ENCODE peak calls at places on chromosomes 5 and 9, in seven cellular contexts. One of them, this sample, is unnamed.
A peak's percentile ranks its signal among the peaks of the same experiment; 100 is the strongest.

GRCh38 chr5:16889203-16889971 is 46.7 kb downstream of the MYO10 start:
- DNase-seq in EL: peak; percentile 71
- DNase-seq in sciatic nerve: no peak
- DNase-seq in stimulated activated effector memory CD8-positive, alpha-beta T cell treated with anti-CD3 and anti-CD28 coated beads, Interleukin-12 subunit alpha, Interleukin-12 subunit beta, amount 100 ng/mL, for 72 hours: no peak
- DNase-seq in activated CD8-positive, alpha-beta memory T cell treated with anti-CD3 and anti-CD28 coated beads, Interleukin-2, amount 50 U/mL, for 48 hours: no peak
- DNase-seq in H54: no peak
- DNase-seq in H7: no peak
- DNase-seq in this sample: peak; percentile 86

GRCh38 chr5:172487671-172488070 is 33.3 kb upstream of the SH3PXD2B start:
- DNase-seq in EL: no peak
- DNase-seq in sciatic nerve: peak; percentile 32
- DNase-seq in stimulated activated effector memory CD8-positive, alpha-beta T cell treated with anti-CD3 and anti-CD28 coated beads, Interleukin-12 subunit alpha, Interleukin-12 subunit beta, amount 100 ng/mL, for 72 hours: no peak
- DNase-seq in activated CD8-positive, alpha-beta memory T cell treated with anti-CD3 and anti-CD28 coated beads, Interleukin-2, amount 50 U/mL, for 48 hours: no peak
- DNase-seq in H54: no peak
- DNase-seq in H7: no peak
- DNase-seq in this sample: peak; percentile 13

GRCh38 chr5:150904479-150905311 is at the start of gene ZNF300:
- DNase-seq in EL: peak; percentile 93
- DNase-seq in sciatic nerve: peak; percentile 87
- DNase-seq in stimulated activated effector memory CD8-positive, alpha-beta T cell treated with anti-CD3 and anti-CD28 coated beads, Interleukin-12 subunit alpha, Interleukin-12 subunit beta, amount 100 ng/mL, for 72 hours: no peak
- DNase-seq in activated CD8-positive, alpha-beta memory T cell treated with anti-CD3 and anti-CD28 coated beads, Interleukin-2, amount 50 U/mL, for 48 hours: peak; percentile 57
- DNase-seq in H54: peak; percentile 64
- DNase-seq in H7: peak; percentile 77
- DNase-seq in this sample: peak; percentile 95

GRCh38 chr5:157025093-157025698 is 33.7 kb downstream of the HAVCR1 start:
- DNase-seq in EL: no peak
- DNase-seq in sciatic nerve: no peak
- DNase-seq in stimulated activated effector memory CD8-positive, alpha-beta T cell treated with anti-CD3 and anti-CD28 coated beads, Interleukin-12 subunit alpha, Interleukin-12 subunit beta, amount 100 ng/mL, for 72 hours: peak; percentile 69
- DNase-seq in activated CD8-positive, alpha-beta memory T cell treated with anti-CD3 and anti-CD28 coated beads, Interleukin-2, amount 50 U/mL, for 48 hours: peak; percentile 83
- DNase-seq in H54: no peak
- DNase-seq in H7: no peak
- DNase-seq in this sample: no peak

GRCh38 chr9:111805841-111806241 is 11.1 kb upstream of the SHOC1 start:
- DNase-seq in EL: peak; percentile 75
- DNase-seq in sciatic nerve: no peak
- DNase-seq in stimulated activated effector memory CD8-positive, alpha-beta T cell treated with anti-CD3 and anti-CD28 coated beads, Interleukin-12 subunit alpha, Interleukin-12 subunit beta, amount 100 ng/mL, for 72 hours: no peak
- DNase-seq in activated CD8-positive, alpha-beta memory T cell treated with anti-CD3 and anti-CD28 coated beads, Interleukin-2, amount 50 U/mL, for 48 hours: no peak
- DNase-seq in H54: peak; percentile 19
- DNase-seq in H7: no peak
- DNase-seq in this sample: peak; percentile 77

GRCh38 chr9:95193067-95193466 is 124.4 kb downstream of the FANCC start:
- DNase-seq in EL: no peak
- DNase-seq in sciatic nerve: no peak
- DNase-seq in stimulated activated effector memory CD8-positive, alpha-beta T cell treated with anti-CD3 and anti-CD28 coated beads, Interleukin-12 subunit alpha, Interleukin-12 subunit beta, amount 100 ng/mL, for 72 hours: no peak
- DNase-seq in activated CD8-positive, alpha-beta memory T cell treated with anti-CD3 and anti-CD28 coated beads, Interleukin-2, amount 50 U/mL, for 48 hours: no peak
- DNase-seq in H54: no peak
- DNase-seq in H7: peak; percentile 70
- DNase-seq in this sample: no peak

GRCh38 chr5:151670953-151671636 is 15.6 kb downstream of the SPARC start:
- DNase-seq in EL: peak; percentile 60
- DNase-seq in sciatic nerve: no peak
- DNase-seq in stimulated activated effector memory CD8-positive, alpha-beta T cell treated with anti-CD3 and anti-CD28 coated beads, Interleukin-12 subunit alpha, Interleukin-12 subunit beta, amount 100 ng/mL, for 72 hours: no peak
- DNase-seq in activated CD8-positive, alpha-beta memory T cell treated with anti-CD3 and anti-CD28 coated beads, Interleukin-2, amount 50 U/mL, for 48 hours: no peak
- DNase-seq in H54: peak; percentile 51
- DNase-seq in H7: no peak
- DNase-seq in this sample: peak; percentile 71

GRCh38 chr5:158484968-158485367 is 614.7 kb downstream of the EBF1 start:
- DNase-seq in EL: no peak
- DNase-seq in sciatic nerve: no peak
- DNase-seq in stimulated activated effector memory CD8-positive, alpha-beta T cell treated with anti-CD3 and anti-CD28 coated beads, Interleukin-12 subunit alpha, Interleukin-12 subunit beta, amount 100 ng/mL, for 72 hours: no peak
- DNase-seq in activated CD8-positive, alpha-beta memory T cell treated with anti-CD3 and anti-CD28 coated beads, Interleukin-2, amount 50 U/mL, for 48 hours: no peak
- DNase-seq in H54: no peak
- DNase-seq in H7: no peak
- DNase-seq in this sample: no peak

GRCh38 chr9:93682155-93682968 is 106.0 kb downstream of the PHF2 start:
- DNase-seq in EL: peak; percentile 56
- DNase-seq in sciatic nerve: peak; percentile 76
- DNase-seq in stimulated activated effector memory CD8-positive, alpha-beta T cell treated with anti-CD3 and anti-CD28 coated beads, Interleukin-12 subunit alpha, Interleukin-12 subunit beta, amount 100 ng/mL, for 72 hours: peak; percentile 54
- DNase-seq in activated CD8-positive, alpha-beta memory T cell treated with anti-CD3 and anti-CD28 coated beads, Interleukin-2, amount 50 U/mL, for 48 hours: peak; percentile 87
- DNase-seq in H54: peak; percentile 66
- DNase-seq in H7: peak; percentile 94
- DNase-seq in this sample: peak; percentile 50

GRCh38 chr9:112112941-112113399 is 62.1 kb downstream of the SUSD1 start:
- DNase-seq in EL: no peak
- DNase-seq in sciatic nerve: no peak
- DNase-seq in stimulated activated effector memory CD8-positive, alpha-beta T cell treated with anti-CD3 and anti-CD28 coated beads, Interleukin-12 subunit alpha, Interleukin-12 subunit beta, amount 100 ng/mL, for 72 hours: no peak
- DNase-seq in activated CD8-positive, alpha-beta memory T cell treated with anti-CD3 and anti-CD28 coated beads, Interleukin-2, amount 50 U/mL, for 48 hours: no peak
- DNase-seq in H54: peak; percentile 33
- DNase-seq in H7: peak; percentile 46
- DNase-seq in this sample: no peak

GRCh38 chr5:138953370-138954256 is 78.5 kb upstream of the LRRTM2 start:
- DNase-seq in EL: peak; percentile 14
- DNase-seq in sciatic nerve: peak; percentile 81
- DNase-seq in stimulated activated effector memory CD8-positive, alpha-beta T cell treated with anti-CD3 and anti-CD28 coated beads, Interleukin-12 subunit alpha, Interleukin-12 subunit beta, amount 100 ng/mL, for 72 hours: no peak
- DNase-seq in activated CD8-positive, alpha-beta memory T cell treated with anti-CD3 and anti-CD28 coated beads, Interleukin-2, amount 50 U/mL, for 48 hours: no peak
- DNase-seq in H54: no peak
- DNase-seq in H7: peak; percentile 61
- DNase-seq in this sample: peak; percentile 81

GRCh38 chr5:88689662-88690351 is 193.2 kb downstream of the MEF2C start:
- DNase-seq in EL: no peak
- DNase-seq in sciatic nerve: no peak
- DNase-seq in stimulated activated effector memory CD8-positive, alpha-beta T cell treated with anti-CD3 and anti-CD28 coated beads, Interleukin-12 subunit alpha, Interleukin-12 subunit beta, amount 100 ng/mL, for 72 hours: no peak
- DNase-seq in activated CD8-positive, alpha-beta memory T cell treated with anti-CD3 and anti-CD28 coated beads, Interleukin-2, amount 50 U/mL, for 48 hours: no peak
- DNase-seq in H54: no peak
- DNase-seq in H7: peak; percentile 63
- DNase-seq in this sample: no peak

GRCh38 chr5:176578391-176578808 is 29.3 kb downstream of the CDHR2 start:
- DNase-seq in EL: peak; percentile 40
- DNase-seq in sciatic nerve: no peak
- DNase-seq in stimulated activated effector memory CD8-positive, alpha-beta T cell treated with anti-CD3 and anti-CD28 coated beads, Interleukin-12 subunit alpha, Interleukin-12 subunit beta, amount 100 ng/mL, for 72 hours: no peak
- DNase-seq in activated CD8-positive, alpha-beta memory T cell treated with anti-CD3 and anti-CD28 coated beads, Interleukin-2, amount 50 U/mL, for 48 hours: no peak
- DNase-seq in H54: peak; percentile 53
- DNase-seq in H7: peak; percentile 95
- DNase-seq in this sample: peak; percentile 47

GRCh38 chr9:88995627-88996026 is 4.4 kb downstream of the S1PR3 start:
- DNase-seq in EL: no peak
- DNase-seq in sciatic nerve: no peak
- DNase-seq in stimulated activated effector memory CD8-positive, alpha-beta T cell treated with anti-CD3 and anti-CD28 coated beads, Interleukin-12 subunit alpha, Interleukin-12 subunit beta, amount 100 ng/mL, for 72 hours: no peak
- DNase-seq in activated CD8-positive, alpha-beta memory T cell treated with anti-CD3 and anti-CD28 coated beads, Interleukin-2, amount 50 U/mL, for 48 hours: no peak
- DNase-seq in H54: no peak
- DNase-seq in H7: no peak
- DNase-seq in this sample: no peak

GRCh38 chr5:134555223-134555790 is 29.8 kb downstream of the JADE2 start:
- DNase-seq in EL: no peak
- DNase-seq in sciatic nerve: no peak
- DNase-seq in stimulated activated effector memory CD8-positive, alpha-beta T cell treated with anti-CD3 and anti-CD28 coated beads, Interleukin-12 subunit alpha, Interleukin-12 subunit beta, amount 100 ng/mL, for 72 hours: peak; percentile 13
- DNase-seq in activated CD8-positive, alpha-beta memory T cell treated with anti-CD3 and anti-CD28 coated beads, Interleukin-2, amount 50 U/mL, for 48 hours: peak; percentile 70
- DNase-seq in H54: no peak
- DNase-seq in H7: peak; percentile 54
- DNase-seq in this sample: no peak

GRCh38 chr5:172574845-172575170 is 66.3 kb upstream of the NEURL1B start:
- DNase-seq in EL: no peak
- DNase-seq in sciatic nerve: no peak
- DNase-seq in stimulated activated effector memory CD8-positive, alpha-beta T cell treated with anti-CD3 and anti-CD28 coated beads, Interleukin-12 subunit alpha, Interleukin-12 subunit beta, amount 100 ng/mL, for 72 hours: no peak
- DNase-seq in activated CD8-positive, alpha-beta memory T cell treated with anti-CD3 and anti-CD28 coated beads, Interleukin-2, amount 50 U/mL, for 48 hours: no peak
- DNase-seq in H54: no peak
- DNase-seq in H7: no peak
- DNase-seq in this sample: no peak

GRCh38 chr5:147673276-147673675 is 109.3 kb downstream of the JAKMIP2 start:
- DNase-seq in EL: no peak
- DNase-seq in sciatic nerve: no peak
- DNase-seq in stimulated activated effector memory CD8-positive, alpha-beta T cell treated with anti-CD3 and anti-CD28 coated beads, Interleukin-12 subunit alpha, Interleukin-12 subunit beta, amount 100 ng/mL, for 72 hours: no peak
- DNase-seq in activated CD8-positive, alpha-beta memory T cell treated with anti-CD3 and anti-CD28 coated beads, Interleukin-2, amount 50 U/mL, for 48 hours: no peak
- DNase-seq in H54: no peak
- DNase-seq in H7: no peak
- DNase-seq in this sample: no peak

GRCh38 chr5:127871448-127872153 is 168.4 kb downstream of the CCDC192 start:
- DNase-seq in EL: peak; percentile 6
- DNase-seq in sciatic nerve: no peak
- DNase-seq in stimulated activated effector memory CD8-positive, alpha-beta T cell treated with anti-CD3 and anti-CD28 coated beads, Interleukin-12 subunit alpha, Interleukin-12 subunit beta, amount 100 ng/mL, for 72 hours: no peak
- DNase-seq in activated CD8-positive, alpha-beta memory T cell treated with anti-CD3 and anti-CD28 coated beads, Interleukin-2, amount 50 U/mL, for 48 hours: no peak
- DNase-seq in H54: no peak
- DNase-seq in H7: no peak
- DNase-seq in this sample: peak; percentile 41

GRCh38 chr5:124783794-124784193 is 37.4 kb upstream of the ZNF608 start:
- DNase-seq in EL: peak; percentile 6
- DNase-seq in sciatic nerve: no peak
- DNase-seq in stimulated activated effector memory CD8-positive, alpha-beta T cell treated with anti-CD3 and anti-CD28 coated beads, Interleukin-12 subunit alpha, Interleukin-12 subunit beta, amount 100 ng/mL, for 72 hours: no peak
- DNase-seq in activated CD8-positive, alpha-beta memory T cell treated with anti-CD3 and anti-CD28 coated beads, Interleukin-2, amount 50 U/mL, for 48 hours: no peak
- DNase-seq in H54: no peak
- DNase-seq in H7: no peak
- DNase-seq in this sample: no peak

GRCh38 chr5:153974131-153974812 is 64.4 kb downstream of the FAM114A2 start:
- DNase-seq in EL: peak; percentile 53
- DNase-seq in sciatic nerve: no peak
- DNase-seq in stimulated activated effector memory CD8-positive, alpha-beta T cell treated with anti-CD3 and anti-CD28 coated beads, Interleukin-12 subunit alpha, Interleukin-12 subunit beta, amount 100 ng/mL, for 72 hours: no peak
- DNase-seq in activated CD8-positive, alpha-beta memory T cell treated with anti-CD3 and anti-CD28 coated beads, Interleukin-2, amount 50 U/mL, for 48 hours: no peak
- DNase-seq in H54: peak; percentile 34
- DNase-seq in H7: peak; percentile 58
- DNase-seq in this sample: peak; percentile 60

GRCh38 chr9:91424403-91425176 is 958 bp upstream of the NFIL3 start:
- DNase-seq in EL: peak; percentile 84
- DNase-seq in sciatic nerve: peak; percentile 95
- DNase-seq in stimulated activated effector memory CD8-positive, alpha-beta T cell treated with anti-CD3 and anti-CD28 coated beads, Interleukin-12 subunit alpha, Interleukin-12 subunit beta, amount 100 ng/mL, for 72 hours: peak; percentile 53
- DNase-seq in activated CD8-positive, alpha-beta memory T cell treated with anti-CD3 and anti-CD28 coated beads, Interleukin-2, amount 50 U/mL, for 48 hours: peak; percentile 88
- DNase-seq in H54: peak; percentile 88
- DNase-seq in H7: peak; percentile 65
- DNase-seq in this sample: peak; percentile 85

GRCh38 chr5:139912804-139913203 is 117.2 kb downstream of the PSD2 start:
- DNase-seq in EL: no peak
- DNase-seq in sciatic nerve: peak; percentile 51
- DNase-seq in stimulated activated effector memory CD8-positive, alpha-beta T cell treated with anti-CD3 and anti-CD28 coated beads, Interleukin-12 subunit alpha, Interleukin-12 subunit beta, amount 100 ng/mL, for 72 hours: no peak
- DNase-seq in activated CD8-positive, alpha-beta memory T cell treated with anti-CD3 and anti-CD28 coated beads, Interleukin-2, amount 50 U/mL, for 48 hours: peak; percentile 26
- DNase-seq in H54: no peak
- DNase-seq in H7: no peak
- DNase-seq in this sample: no peak

GRCh38 chr5:168916266-168916665 is 337.1 kb upstream of the PANK3 start:
- DNase-seq in EL: peak; percentile 8
- DNase-seq in sciatic nerve: peak; percentile 72
- DNase-seq in stimulated activated effector memory CD8-positive, alpha-beta T cell treated with anti-CD3 and anti-CD28 coated beads, Interleukin-12 subunit alpha, Interleukin-12 subunit beta, amount 100 ng/mL, for 72 hours: no peak
- DNase-seq in activated CD8-positive, alpha-beta memory T cell treated with anti-CD3 and anti-CD28 coated beads, Interleukin-2, amount 50 U/mL, for 48 hours: no peak
- DNase-seq in H54: no peak
- DNase-seq in H7: peak; percentile 77
- DNase-seq in this sample: peak; percentile 19

This sample was measured in EH.